ENCODE peak calls at places on chromosomes 3 and 15, in six cellular contexts. T is heart left ventricle; L is GM06990; R is brain microvascular endothelial cell; M is HFFc6; X is CD4-positive, alpha-beta T cell. Z is an unnamed sample.

GRCh38 chr15:76991741-76992645 is 2.9 kb upstream of the PSTPIP1 start:
- DNase-seq in T (peak), L (no peak), R (no peak), M (no peak), X (no peak), Z (no peak)

GRCh38 chr15:72487070-72487797 is 13.1 kb downstream of the ARIH1 start:
- DNase-seq in T (no peak), L (no peak), R (no peak), M (peak), X (no peak), Z (no peak)

GRCh38 chr15:34520566-34520965 is 62.9 kb downstream of the GOLGA8B start:
- DNase-seq in T (no peak), L (no peak), R (no peak), M (no peak), X (no peak), Z (no peak)

GRCh38 chr15:98151098-98151497 is 190.6 kb downstream of the ARRDC4 start:
- DNase-seq in T (no peak), L (no peak), R (no peak), M (no peak), X (no peak), Z (no peak)

GRCh38 chr3:8239718-8240698 is 261.6 kb upstream of the LMCD1 start:
- DNase-seq in T (no peak), L (peak), R (peak), M (peak), X (no peak), Z (peak)

GRCh38 chr15:67085237-67085817 is 19.9 kb downstream of the SMAD3 start:
- DNase-seq in T (no peak), L (peak), R (no peak), M (no peak), X (no peak), Z (no peak)

GRCh38 chr15:94070341-94071275 is 160.8 kb upstream of the MCTP2 start:
- DNase-seq in T (no peak), L (no peak), R (peak), M (peak), X (no peak), Z (no peak)

GRCh38 chr3:95028688-95029087 is 965.8 kb downstream of the NSUN3 start:
- DNase-seq in T (no peak), L (no peak), R (no peak), M (no peak), X (no peak), Z (no peak)

GRCh38 chr3:79297242-79297641 is 470.6 kb downstream of the ROBO1 start:
- DNase-seq in T (no peak), L (no peak), R (peak), M (peak), X (no peak), Z (peak)

GRCh38 chr3:107235193-107235922 is 141.9 kb upstream of the CCDC54 start:
- DNase-seq in T (no peak), L (no peak), R (peak), M (no peak), X (no peak), Z (no peak)

GRCh38 chr15:82666606-82667005 is 19.4 kb upstream of the CPEB1 start:
- DNase-seq in T (no peak), L (no peak), R (no peak), M (no peak), X (no peak), Z (no peak)

GRCh38 chr3:113222412-113223086 is 11.2 kb downstream of the BOC start:
- DNase-seq in T (no peak), L (no peak), R (no peak), M (no peak), X (no peak), Z (no peak)

GRCh38 chr3:134609821-134610454 is 40.9 kb downstream of the KY start:
- DNase-seq in T (no peak), L (no peak), R (no peak), M (no peak), X (no peak), Z (no peak)

GRCh38 chr3:101531473-101532086 is 18.6 kb upstream of the SENP7 start:
- DNase-seq in T (no peak), L (no peak), R (no peak), M (no peak), X (no peak), Z (no peak)

GRCh38 chr3:108437439-108437838 is 73.0 kb downstream of the MYH15 start:
- DNase-seq in T (no peak), L (no peak), R (no peak), M (no peak), X (no peak), Z (no peak)

GRCh38 chr3:49803464-49804140 is 541 bp downstream of the INKA1 start:
- DNase-seq in T (peak), L (peak), R (no peak), M (peak), X (peak), Z (no peak)

GRCh38 chr15:51377038-51377761 is 35.7 kb downstream of the GLDN start:
- DNase-seq in T (no peak), L (no peak), R (peak), M (peak), X (no peak), Z (peak)

GRCh38 chr3:3102751-3103150 is 7.4 kb downstream of the IL5RA start:
- DNase-seq in T (no peak), L (no peak), R (no peak), M (no peak), X (no peak), Z (no peak)

GRCh38 chr3:188914556-188914955 is 257.2 kb upstream of the TPRG1 start:
- DNase-seq in T (no peak), L (no peak), R (peak), M (peak), X (no peak), Z (no peak)

GRCh38 chr3:88203537-88204143 is 53.9 kb downstream of the C3orf38 start:
- DNase-seq in T (peak), L (no peak), R (peak), M (peak), X (peak), Z (peak)

GRCh38 chr15:90364251-90364650 is 12.2 kb downstream of the ZNF774 start:
- DNase-seq in T (no peak), L (no peak), R (no peak), M (peak), X (no peak), Z (peak)

GRCh38 chr3:123791073-123791370 is 93.1 kb downstream of the MYLK start:
- DNase-seq in T (no peak), L (no peak), R (no peak), M (no peak), X (no peak), Z (no peak)

GRCh38 chr15:43483306-43484128 is 9.4 kb downstream of the TP53BP1 start:
- DNase-seq in T (no peak), L (no peak), R (no peak), M (peak), X (no peak), Z (no peak)

GRCh38 chr15:62878070-62878469 is 164.5 kb upstream of the TPM1 start:
- DNase-seq in T (no peak), L (no peak), R (no peak), M (no peak), X (no peak), Z (no peak)

GRCh38 chr3:101999177-101999778 is 150.0 kb downstream of the NFKBIZ start:
- DNase-seq in T (no peak), L (no peak), R (peak), M (no peak), X (no peak), Z (peak)

GRCh38 chr3:55868347-55868746 is 381.2 kb upstream of the WNT5A start:
- DNase-seq in T (no peak), L (no peak), R (no peak), M (no peak), X (no peak), Z (no peak)
- TF ChIP-seq CTCF in T (no peak), L (no peak), R (peak), M (no peak), X (no peak), Z (peak)

GRCh38 chr3:186487819-186488218 is 56.4 kb downstream of the CRYGS start:
- DNase-seq in T (no peak), L (no peak), R (no peak), M (no peak), X (no peak), Z (no peak)
- TF ChIP-seq CTCF in T (peak), L (no peak), R (no peak), M (no peak), X (no peak), Z (no peak)

GRCh38 chr3:170038434-170039110 is 777 bp downstream of the GPR160 start:
- DNase-seq in T (no peak), L (peak), R (no peak), M (no peak), X (peak), Z (no peak)
- TF ChIP-seq CTCF in T (no peak), L (no peak), R (peak), M (no peak), X (no peak), Z (peak)

DNA sequence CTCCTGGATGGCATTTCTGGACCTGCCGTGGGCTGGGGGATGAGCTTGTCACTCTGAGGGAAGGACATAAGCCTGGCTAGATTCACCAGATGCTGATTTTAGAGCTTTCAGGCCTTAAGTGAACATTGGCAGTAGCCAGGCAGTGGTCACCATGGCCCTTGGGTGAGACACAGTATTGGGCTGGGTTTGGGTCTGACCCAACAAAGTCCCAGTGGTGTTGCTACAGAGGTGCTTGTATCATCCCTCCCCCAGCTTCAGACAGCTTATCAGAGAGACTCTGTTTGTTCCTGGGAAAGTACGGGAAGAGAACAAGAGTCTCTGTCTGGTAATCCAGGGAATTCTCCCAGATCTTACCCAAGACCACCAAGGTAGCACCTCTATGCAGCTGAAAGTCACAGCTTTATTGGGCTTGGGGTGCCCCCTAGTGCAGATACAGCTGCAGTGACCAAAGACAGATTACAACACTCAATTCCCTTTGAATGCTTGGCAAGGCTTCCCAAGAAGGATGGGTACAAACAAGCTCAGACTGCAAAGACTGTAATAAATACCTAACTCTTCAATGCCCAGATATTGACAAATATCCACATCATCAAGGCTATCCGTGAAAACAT is 9.8 kb upstream of the RUVBL1 start:
- DNase-seq in T (no peak), L (no peak), R (peak), M (peak), X (peak), Z (no peak)
- TF ChIP-seq CTCF in T (peak), L (peak), R (peak), M (peak), X (peak), Z (peak)

DNA sequence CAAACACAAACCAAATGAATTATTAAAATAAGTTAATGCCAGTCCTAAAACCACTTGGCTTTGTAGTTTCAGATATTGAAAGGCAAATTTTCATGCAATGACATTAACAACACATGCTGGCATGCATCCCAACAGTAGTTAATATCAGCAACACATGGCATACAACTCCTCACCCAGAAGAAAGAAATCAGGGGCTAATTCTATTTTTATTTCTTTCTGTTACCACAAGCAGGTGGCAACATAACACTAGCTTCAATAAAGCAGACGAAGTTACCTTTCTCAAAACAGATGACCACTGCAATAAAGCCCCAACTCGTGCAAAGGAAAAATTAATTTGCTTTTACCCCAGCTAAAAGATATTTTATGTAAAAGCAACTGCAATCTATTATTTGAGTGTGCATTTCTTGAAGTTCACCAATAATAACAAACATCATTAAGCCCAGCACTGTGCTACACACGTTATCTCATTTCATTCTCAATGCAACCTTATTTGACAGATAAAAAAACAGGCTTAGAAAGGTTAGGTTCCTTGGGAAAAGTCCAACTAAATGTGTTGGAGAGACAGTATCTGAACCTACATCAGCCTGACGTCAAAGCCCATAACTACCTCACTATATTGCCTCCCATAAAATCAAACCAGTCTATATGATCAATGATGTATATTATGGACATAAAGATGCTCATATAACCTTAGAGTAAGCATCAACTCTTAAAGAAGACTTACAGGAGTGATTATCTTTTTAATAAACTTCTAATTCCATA is 2.8 kb downstream of the TOP2B start:
- DNase-seq in T (no peak), L (no peak), R (no peak), M (no peak), X (no peak), Z (no peak)
- TF ChIP-seq CTCF in T (peak), L (peak), R (no peak), M (no peak), X (no peak), Z (no peak)

GRCh38 chr15:57751177-57751800 is 44.8 kb downstream of the POLR2M start:
- DNase-seq in T (no peak), L (no peak), R (peak), M (peak), X (no peak), Z (peak)
- TF ChIP-seq CTCF in T (peak), L (peak), R (peak), M (peak), X (no peak), Z (peak)

GRCh38 chr3:25855281-25855680 is 65.4 kb downstream of the OXSM start:
- DNase-seq in T (no peak), L (no peak), R (peak), M (no peak), X (no peak), Z (no peak)

GRCh38 chr3:25854214-25854613 is 64.3 kb downstream of the OXSM start:
- DNase-seq in T (no peak), L (no peak), R (no peak), M (peak), X (no peak), Z (no peak)

GRCh38 chr3:25854635-25855034 is 64.7 kb downstream of the OXSM start:
- DNase-seq in T (no peak), L (no peak), R (peak), M (peak), X (no peak), Z (no peak)

GRCh38 chr3:25861566-25861965 is 71.7 kb downstream of the OXSM start:
- DNase-seq in T (no peak), L (no peak), R (no peak), M (no peak), X (no peak), Z (no peak)

DNA sequence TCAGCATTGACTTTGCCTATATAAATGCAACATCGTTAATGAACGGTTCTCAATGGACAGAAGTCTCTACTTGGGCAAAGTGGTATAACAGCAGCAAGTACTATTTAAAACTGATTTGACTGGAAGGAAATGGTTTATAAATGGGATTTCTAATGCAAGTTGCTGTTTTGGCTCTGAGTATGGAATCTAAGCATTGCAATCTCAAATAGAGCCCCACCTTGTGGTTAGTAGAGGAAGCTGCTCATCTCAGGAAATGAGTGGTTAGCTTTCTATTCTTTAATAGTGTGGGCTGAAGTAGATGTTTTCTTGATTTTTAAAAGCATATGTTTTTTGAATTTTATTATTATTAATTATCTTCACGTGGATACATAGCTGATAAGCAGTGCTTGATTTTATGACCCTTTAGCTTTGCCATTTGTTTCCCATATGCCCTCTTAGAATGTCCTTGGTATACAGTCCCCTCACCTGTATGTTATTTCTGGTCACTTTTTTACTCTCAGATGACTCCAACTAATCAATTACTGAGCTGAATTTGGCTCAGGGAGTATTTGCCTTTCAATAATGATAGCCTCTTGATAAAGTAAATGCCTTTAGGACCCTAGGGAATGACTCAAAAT is 67.1 kb downstream of the OXSM start:
- DNase-seq in T (no peak), L (no peak), R (peak), M (peak), X (no peak), Z (peak)
- TF ChIP-seq CTCF in T (peak), L (peak), R (peak), M (peak), X (peak), Z (peak)

Z was measured in astrocyte of the cerebellum.